ENCODE peak calls at places on chromosome 2, in eight cellular contexts. P, C, N, I, O, R, X and H are unnamed samples.

GRCh38 chr2:109527846-109528705 is 85.7 kb downstream of the SEPTIN10 start:
- DNase-seq in I (no peak), O (no peak), N (no peak), R (no peak), X (no peak), C (no peak), P (peak; percentile 44), H (no peak)

GRCh38 chr2:239252433-239253200 is 148.2 kb downstream of the HDAC4 start:
- DNase-seq in O (peak; percentile 28), C (no peak), I (peak; percentile 75), R (no peak), X (no peak), P (no peak), N (no peak), H (peak; percentile 48)

GRCh38 chr2:76599732-76600368 is 889.1 kb upstream of the GCFC2 start:
- DNase-seq in I (peak; percentile 73), O (peak; percentile 67), X (peak; percentile 73), P (peak; percentile 52), R (peak; percentile 48), C (peak; percentile 63), N (peak; percentile 87), H (peak; percentile 78)

GRCh38 chr2:96665083-96665569 is 22.6 kb downstream of the FER1L5 start:
- DNase-seq in C (peak; percentile 98), O (peak; percentile 99), N (no peak), I (peak; percentile 76), R (peak; percentile 67), X (no peak), P (peak; percentile 97), H (peak; percentile 100)

GRCh38 chr2:197170137-197170682 is 140.4 kb downstream of the ANKRD44 start:
- DNase-seq in N (no peak), X (no peak), P (peak; percentile 36), R (no peak), C (peak; percentile 10), I (no peak), O (peak; percentile 20), H (no peak)

GRCh38 chr2:104406273-104406726 is 447.6 kb upstream of the POU3F3 start:
- DNase-seq in C (peak; percentile 4), P (no peak), I (no peak), N (peak; percentile 69), X (peak; percentile 89), O (no peak), R (no peak), H (no peak)

GRCh38 chr2:132797551-132797950 is 127.5 kb upstream of the LYPD1 start:
- DNase-seq in N (no peak), I (no peak), X (no peak), P (peak; percentile 64), O (peak; percentile 91), R (no peak), C (no peak), H (peak; percentile 24)

GRCh38 chr2:231032575-231033140 is 4.7 kb upstream of the C2orf72 start:
- DNase-seq in N (no peak), C (no peak), R (no peak), X (no peak), I (no peak), P (no peak), O (no peak), H (no peak)

GRCh38 chr2:206085742-206086445 is at the start of gene INO80D:
- DNase-seq in R (peak; percentile 78), I (peak; percentile 88), N (peak; percentile 70), P (peak; percentile 82), C (peak; percentile 85), O (peak; percentile 86), X (peak; percentile 74), H (peak; percentile 89)